ENCODE peak calls at places on chromosomes 6 and 20, in seven cellular contexts. One of them, this sample, is unnamed.

GRCh38 chr6:90025418-90026089 is 131.3 kb downstream of the GJA10 start:
- DNase-seq in IMR-90: peak; percentile 97
- DNase-seq in heart right ventricle: no peak
- DNase-seq in heart left ventricle: no peak
- DNase-seq in left ventricle myocardium inferior: no peak
- DNase-seq in colonic mucosa: no peak
- DNase-seq in RWPE2: no peak
- DNase-seq in this sample: no peak

GRCh38 chr6:127342296-127342945 is 988 bp downstream of the ECHDC1 start:
- DNase-seq in IMR-90: peak; percentile 54
- DNase-seq in heart right ventricle: no peak
- DNase-seq in heart left ventricle: no peak
- DNase-seq in left ventricle myocardium inferior: no peak
- DNase-seq in colonic mucosa: peak; percentile 67
- DNase-seq in RWPE2: no peak
- DNase-seq in this sample: no peak

GRCh38 chr6:20811112-20811746 is 277.0 kb downstream of the CDKAL1 start:
- DNase-seq in IMR-90: peak; percentile 99
- DNase-seq in heart right ventricle: no peak
- DNase-seq in heart left ventricle: peak; percentile 15
- DNase-seq in left ventricle myocardium inferior: no peak
- DNase-seq in colonic mucosa: no peak
- DNase-seq in RWPE2: peak; percentile 57
- DNase-seq in this sample: no peak

GRCh38 chr6:20652691-20653479 is 118.6 kb downstream of the CDKAL1 start:
- DNase-seq in IMR-90: peak; percentile 43
- DNase-seq in heart right ventricle: no peak
- DNase-seq in heart left ventricle: no peak
- DNase-seq in left ventricle myocardium inferior: no peak
- DNase-seq in colonic mucosa: no peak
- DNase-seq in RWPE2: no peak
- DNase-seq in this sample: no peak

GRCh38 chr20:19254086-19254821 is 41.8 kb downstream of the SLC24A3 start:
- DNase-seq in IMR-90: no peak
- DNase-seq in heart right ventricle: no peak
- DNase-seq in heart left ventricle: no peak
- DNase-seq in left ventricle myocardium inferior: no peak
- DNase-seq in colonic mucosa: no peak
- DNase-seq in RWPE2: no peak
- DNase-seq in this sample: no peak

GRCh38 chr6:54980511-54981275 is 134.1 kb downstream of the FAM83B start:
- DNase-seq in IMR-90: peak; percentile 90
- DNase-seq in heart right ventricle: no peak
- DNase-seq in heart left ventricle: no peak
- DNase-seq in left ventricle myocardium inferior: no peak
- DNase-seq in colonic mucosa: no peak
- DNase-seq in RWPE2: no peak
- DNase-seq in this sample: no peak

GRCh38 chr6:67009818-67010217 is 1302.8 kb upstream of the EYS start:
- DNase-seq in IMR-90: no peak
- DNase-seq in heart right ventricle: no peak
- DNase-seq in heart left ventricle: no peak
- DNase-seq in left ventricle myocardium inferior: no peak
- DNase-seq in colonic mucosa: no peak
- DNase-seq in RWPE2: no peak
- DNase-seq in this sample: no peak

GRCh38 chr6:170129691-170130171 is 161.1 kb downstream of the DLL1 start:
- DNase-seq in IMR-90: no peak
- DNase-seq in heart right ventricle: peak; percentile 80
- DNase-seq in heart left ventricle: peak; percentile 69
- DNase-seq in left ventricle myocardium inferior: peak; percentile 83
- DNase-seq in colonic mucosa: peak; percentile 21
- DNase-seq in RWPE2: peak; percentile 83
- DNase-seq in this sample: no peak

GRCh38 chr20:42095221-42095620 is 477.0 kb upstream of the CHD6 start:
- DNase-seq in IMR-90: no peak
- DNase-seq in heart right ventricle: no peak
- DNase-seq in heart left ventricle: no peak
- DNase-seq in left ventricle myocardium inferior: no peak
- DNase-seq in colonic mucosa: no peak
- DNase-seq in RWPE2: no peak
- DNase-seq in this sample: no peak

GRCh38 chr20:32007787-32008616 is 2.2 kb upstream of the CCM2L start:
- DNase-seq in IMR-90: no peak
- DNase-seq in heart right ventricle: peak; percentile 58
- DNase-seq in heart left ventricle: peak; percentile 83
- DNase-seq in left ventricle myocardium inferior: peak; percentile 58
- DNase-seq in colonic mucosa: no peak
- DNase-seq in RWPE2: no peak
- DNase-seq in this sample: no peak

GRCh38 chr20:47669927-47670890 is 115.1 kb downstream of the SULF2 start:
- DNase-seq in IMR-90: no peak
- DNase-seq in heart right ventricle: no peak
- DNase-seq in heart left ventricle: no peak
- DNase-seq in left ventricle myocardium inferior: no peak
- DNase-seq in colonic mucosa: no peak
- DNase-seq in RWPE2: peak; percentile 66
- DNase-seq in this sample: no peak

GRCh38 chr6:156867121-156867520 is 89.9 kb downstream of the ARID1B start:
- DNase-seq in IMR-90: no peak
- DNase-seq in heart right ventricle: no peak
- DNase-seq in heart left ventricle: no peak
- DNase-seq in left ventricle myocardium inferior: no peak
- DNase-seq in colonic mucosa: no peak
- DNase-seq in RWPE2: no peak
- DNase-seq in this sample: no peak

GRCh38 chr20:5614506-5614905 is 135.7 kb upstream of the SHLD1 start:
- DNase-seq in IMR-90: no peak
- DNase-seq in heart right ventricle: no peak
- DNase-seq in heart left ventricle: no peak
- DNase-seq in left ventricle myocardium inferior: no peak
- DNase-seq in colonic mucosa: no peak
- DNase-seq in RWPE2: no peak
- DNase-seq in this sample: no peak

GRCh38 chr6:169944415-169944814 is 193.0 kb downstream of the ERMARD start:
- DNase-seq in IMR-90: no peak
- DNase-seq in heart right ventricle: no peak
- DNase-seq in heart left ventricle: no peak
- DNase-seq in left ventricle myocardium inferior: no peak
- DNase-seq in colonic mucosa: no peak
- DNase-seq in RWPE2: no peak
- DNase-seq in this sample: no peak

GRCh38 chr6:11223296-11223695 is 9.2 kb downstream of the NEDD9 start:
- DNase-seq in IMR-90: no peak
- DNase-seq in heart right ventricle: no peak
- DNase-seq in heart left ventricle: no peak
- DNase-seq in left ventricle myocardium inferior: no peak
- DNase-seq in colonic mucosa: no peak
- DNase-seq in RWPE2: no peak
- DNase-seq in this sample: no peak

GRCh38 chr20:38725959-38726848 is 1.9 kb downstream of the SLC32A1 start:
- DNase-seq in IMR-90: peak; percentile 11
- DNase-seq in heart right ventricle: no peak
- DNase-seq in heart left ventricle: peak; percentile 26
- DNase-seq in left ventricle myocardium inferior: no peak
- DNase-seq in colonic mucosa: no peak
- DNase-seq in RWPE2: no peak
- DNase-seq in this sample: no peak

GRCh38 chr20:31681769-31682168 is 40.9 kb downstream of the BCL2L1 start:
- DNase-seq in IMR-90: no peak
- DNase-seq in heart right ventricle: no peak
- DNase-seq in heart left ventricle: no peak
- DNase-seq in left ventricle myocardium inferior: no peak
- DNase-seq in colonic mucosa: no peak
- DNase-seq in RWPE2: no peak
- DNase-seq in this sample: no peak

GRCh38 chr20:57250607-57251343 is 15.7 kb downstream of the BMP7 start:
- DNase-seq in IMR-90: no peak
- DNase-seq in heart right ventricle: no peak
- DNase-seq in heart left ventricle: no peak
- DNase-seq in left ventricle myocardium inferior: no peak
- DNase-seq in colonic mucosa: no peak
- DNase-seq in RWPE2: no peak
- DNase-seq in this sample: no peak

GRCh38 chr20:4189375-4189774 is 174.0 kb upstream of the RNF24 start:
- DNase-seq in IMR-90: no peak
- DNase-seq in heart right ventricle: no peak
- DNase-seq in heart left ventricle: no peak
- DNase-seq in left ventricle myocardium inferior: no peak
- DNase-seq in colonic mucosa: no peak
- DNase-seq in RWPE2: no peak
- DNase-seq in this sample: no peak

GRCh38 chr6:156700440-156701057 is 76.6 kb upstream of the ARID1B start:
- DNase-seq in IMR-90: no peak
- DNase-seq in heart right ventricle: no peak
- DNase-seq in heart left ventricle: no peak
- DNase-seq in left ventricle myocardium inferior: no peak
- DNase-seq in colonic mucosa: no peak
- DNase-seq in RWPE2: no peak
- DNase-seq in this sample: no peak

GRCh38 chr20:51579137-51579536 is 36.6 kb upstream of the NFATC2 start:
- DNase-seq in IMR-90: peak; percentile 58
- DNase-seq in heart right ventricle: no peak
- DNase-seq in heart left ventricle: no peak
- DNase-seq in left ventricle myocardium inferior: no peak
- DNase-seq in colonic mucosa: no peak
- DNase-seq in RWPE2: no peak
- DNase-seq in this sample: no peak

GRCh38 chr20:50624351-50625016 is 66.9 kb downstream of the RIPOR3 start:
- DNase-seq in IMR-90: no peak
- DNase-seq in heart right ventricle: no peak
- DNase-seq in heart left ventricle: no peak
- DNase-seq in left ventricle myocardium inferior: no peak
- DNase-seq in colonic mucosa: no peak
- DNase-seq in RWPE2: peak; percentile 94
- DNase-seq in this sample: no peak

GRCh38 chr20:8457978-8458377 is 325.9 kb downstream of the PLCB1 start:
- DNase-seq in IMR-90: no peak
- DNase-seq in heart right ventricle: no peak
- DNase-seq in heart left ventricle: no peak
- DNase-seq in left ventricle myocardium inferior: no peak
- DNase-seq in colonic mucosa: no peak
- DNase-seq in RWPE2: no peak
- DNase-seq in this sample: no peak

GRCh38 chr20:43658723-43659419 is 8.0 kb upstream of the MYBL2 start:
- DNase-seq in IMR-90: no peak
- DNase-seq in heart right ventricle: no peak
- DNase-seq in heart left ventricle: no peak
- DNase-seq in left ventricle myocardium inferior: no peak
- DNase-seq in colonic mucosa: no peak
- DNase-seq in RWPE2: no peak
- DNase-seq in this sample: no peak
- TF ChIP-seq CTCF in IMR-90: no peak
- TF ChIP-seq CTCF in heart right ventricle: no peak
- TF ChIP-seq CTCF in heart left ventricle: no peak
- TF ChIP-seq CTCF in left ventricle myocardium inferior: no peak
- TF ChIP-seq CTCF in colonic mucosa: no peak
- TF ChIP-seq CTCF in RWPE2: peak; percentile 4
- TF ChIP-seq CTCF in this sample: no peak

DNA sequence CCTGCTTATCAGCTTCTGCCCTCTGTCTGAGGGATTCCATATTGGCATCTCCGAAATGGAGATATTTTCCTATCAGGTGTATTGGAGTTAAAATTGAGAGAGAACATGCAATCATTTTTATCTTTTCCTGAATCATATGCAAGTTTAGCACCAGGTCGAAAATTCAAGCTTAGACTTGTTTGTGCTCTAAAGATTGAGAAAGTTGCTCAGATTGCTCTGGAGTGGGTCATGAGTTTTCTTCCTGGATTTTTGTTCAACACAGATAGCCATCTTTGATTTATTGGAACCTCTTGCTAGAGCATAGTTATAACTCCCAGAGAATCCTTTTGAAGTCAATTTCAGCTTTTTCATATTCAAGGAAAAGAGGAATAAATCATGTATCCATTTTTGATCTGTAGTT is 373.5 kb upstream of the FLRT3 start:
- DNase-seq in IMR-90: no peak
- DNase-seq in heart right ventricle: no peak
- DNase-seq in heart left ventricle: no peak
- DNase-seq in left ventricle myocardium inferior: no peak
- DNase-seq in colonic mucosa: no peak
- DNase-seq in RWPE2: no peak
- DNase-seq in this sample: no peak
- H3K27ac ChIP-seq in IMR-90: no peak overlapping the region
- H3K27ac ChIP-seq in heart right ventricle: no peak overlapping the region
- H3K27ac ChIP-seq in heart left ventricle: no peak overlapping the region
- H3K27ac ChIP-seq in left ventricle myocardium inferior: no peak overlapping the region
- H3K27ac ChIP-seq in colonic mucosa: no peak overlapping the region
- H3K27ac ChIP-seq in RWPE2: peak overlapping the region; percentile 70
- H3K27ac ChIP-seq in this sample: no peak overlapping the region

DNA sequence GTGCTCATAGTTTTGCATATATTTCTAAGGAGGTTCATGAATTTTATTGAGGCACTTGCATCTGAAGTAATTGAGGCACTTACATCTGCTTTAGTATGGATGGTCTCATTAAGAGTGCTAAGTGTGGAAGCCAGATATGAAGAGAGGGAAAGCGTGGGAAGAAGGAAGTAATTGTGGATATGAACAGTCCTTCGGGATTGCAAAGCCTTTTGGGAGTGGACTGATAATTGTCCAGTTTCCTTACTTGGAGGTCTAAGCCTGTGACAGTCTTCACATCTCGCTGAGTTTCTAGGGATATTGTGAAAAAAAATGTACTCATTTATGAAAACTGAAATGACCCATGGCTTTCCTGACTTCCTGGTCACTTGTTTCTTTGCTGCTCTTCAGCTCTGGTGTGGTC is 137.2 kb downstream of the ZFAND3 start:
- DNase-seq in IMR-90: no peak
- DNase-seq in heart right ventricle: no peak
- DNase-seq in heart left ventricle: peak; percentile 17
- DNase-seq in left ventricle myocardium inferior: no peak
- DNase-seq in colonic mucosa: no peak
- DNase-seq in RWPE2: no peak
- DNase-seq in this sample: no peak
- H3K4me1 ChIP-seq in IMR-90: no peaks in the 10 kb centered on the region
- H3K4me1 ChIP-seq in heart right ventricle: peaks cover 38% of the 10 kb centered on the region
- H3K4me1 ChIP-seq in heart left ventricle: no peaks in the 10 kb centered on the region
- H3K4me1 ChIP-seq in left ventricle myocardium inferior: peaks cover 65% of the 10 kb centered on the region
- H3K4me1 ChIP-seq in colonic mucosa: no peaks in the 10 kb centered on the region
- H3K4me1 ChIP-seq in RWPE2: no peaks in the 10 kb centered on the region
- H3K4me1 ChIP-seq in this sample: no peaks in the 10 kb centered on the region

DNA sequence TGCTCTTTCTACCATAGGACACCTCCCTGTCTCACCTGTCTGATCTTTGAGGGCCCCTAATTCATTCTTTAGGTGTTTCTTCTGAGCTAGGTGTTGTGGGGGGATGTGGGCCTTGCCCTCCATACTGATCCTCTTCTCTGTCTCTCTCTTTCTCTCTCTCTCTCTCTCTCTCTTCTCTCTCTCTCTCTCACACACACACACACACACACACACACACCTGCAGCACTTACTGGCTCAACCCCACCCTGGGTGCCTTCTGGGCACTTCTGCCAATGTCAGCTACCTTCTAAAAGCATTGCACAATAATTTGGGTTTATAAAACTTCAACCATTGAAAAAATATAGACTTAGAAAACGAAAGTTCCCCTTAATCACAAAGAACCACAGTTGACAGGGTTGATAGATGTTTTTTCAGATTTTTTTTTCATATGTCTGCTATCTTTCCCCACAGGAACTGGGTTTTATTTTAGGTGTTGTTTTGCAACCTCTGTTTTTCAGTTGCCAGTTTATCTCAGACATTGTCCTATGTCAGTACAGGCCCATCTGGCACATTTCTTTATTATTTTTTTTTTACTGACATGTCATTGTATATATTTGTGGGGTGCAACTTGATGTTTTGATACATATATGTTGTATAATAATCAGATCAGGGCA is 28.1 kb downstream of the PKIG start:
- DNase-seq in IMR-90: no peak
- DNase-seq in heart right ventricle: no peak
- DNase-seq in heart left ventricle: no peak
- DNase-seq in left ventricle myocardium inferior: no peak
- DNase-seq in colonic mucosa: no peak
- DNase-seq in RWPE2: no peak
- DNase-seq in this sample: no peak
- TF ChIP-seq CTCF in IMR-90: no peak
- TF ChIP-seq CTCF in heart right ventricle: no peak
- TF ChIP-seq CTCF in heart left ventricle: no peak
- TF ChIP-seq CTCF in left ventricle myocardium inferior: no peak
- TF ChIP-seq CTCF in colonic mucosa: no peak
- TF ChIP-seq CTCF in RWPE2: peak; percentile 99
- TF ChIP-seq CTCF in this sample: no peak

This sample was measured in esophagus squamous epithelium.